ENCODE peak calls at places on chromosomes 4 and X, in nine cellular contexts. F is CD8-positive, alpha-beta T cell; B is HL-60; X is small intestine; U is CD4-positive, CD25-positive, alpha-beta regulatory T cell; M is Panc1; G is SJSA1; T is transverse colon; K is GM12865. P is an unnamed sample.

GRCh38 chr4:99087887-99088484 is 602 bp downstream of the ADH5 start:
- DNase-seq in G (peak), T (peak), F (no peak), B (peak), K (peak), U (peak), M (no peak), X (peak), P (peak)

GRCh38 chr4:156977435-156978160 is 6.0 kb upstream of the PDGFC start:
- DNase-seq in B (no peak), K (no peak), T (no peak), X (no peak), U (no peak), M (no peak), G (peak), F (no peak), P (no peak)

GRCh38 chr4:164169591-164169990 is 584.3 kb upstream of the SMIM31 start:
- DNase-seq in F (no peak), T (no peak), B (no peak), M (no peak), K (no peak), U (no peak), X (no peak), G (no peak), P (no peak)

GRCh38 chr4:33302298-33302697 is 2582.1 kb downstream of the PCDH7 start:
- DNase-seq in G (no peak), U (no peak), K (no peak), B (no peak), T (no peak), F (no peak), M (no peak), X (no peak), P (no peak)

GRCh38 chr4:88788424-88788823 is 90.8 kb upstream of the NAP1L5 start:
- DNase-seq in F (no peak), M (no peak), X (no peak), B (no peak), T (no peak), G (no peak), K (no peak), U (no peak), P (no peak)

GRCh38 chr4:20028694-20029093 is 223.0 kb upstream of the SLIT2 start:
- DNase-seq in F (no peak), X (no peak), G (no peak), T (no peak), K (no peak), B (no peak), M (no peak), U (no peak), P (no peak)

GRCh38 chrX:9747644-9748043 is 18.0 kb downstream of the GPR143 start:
- DNase-seq in T (no peak), M (no peak), K (no peak), B (no peak), U (no peak), G (no peak), F (no peak), X (no peak), P (no peak)

GRCh38 chrX:119236599-119237525 is 777 bp downstream of the PGRMC1 start:
- DNase-seq in B (no peak), U (peak), M (no peak), X (peak), K (peak), F (no peak), T (peak), G (peak), P (peak)

GRCh38 chrX:153944140-153944799 is at the start of gene RENBP:
- DNase-seq in U (peak), B (no peak), G (no peak), X (no peak), M (no peak), F (no peak), T (peak), K (no peak), P (peak)

GRCh38 chr4:31620476-31620875 is 900.3 kb downstream of the PCDH7 start:
- DNase-seq in X (no peak), T (no peak), G (no peak), F (no peak), U (no peak), M (no peak), K (no peak), B (no peak), P (no peak)

GRCh38 chr4:172412851-172413250 is 599.6 kb downstream of the GALNTL6 start:
- DNase-seq in B (no peak), U (no peak), F (no peak), M (no peak), X (no peak), T (no peak), G (no peak), K (no peak), P (no peak)

GRCh38 chr4:150582101-150582565 is at the start of gene MAB21L2:
- DNase-seq in M (no peak), K (no peak), B (no peak), T (no peak), U (no peak), F (no peak), X (no peak), G (no peak), P (peak)

GRCh38 chr4:150584198-150584593 is 2.2 kb downstream of the MAB21L2 start:
- DNase-seq in T (no peak), M (no peak), K (no peak), U (no peak), G (no peak), B (no peak), F (no peak), X (no peak), P (no peak)

GRCh38 chr4:150581611-150582010 is 340 bp upstream of the MAB21L2 start:
- DNase-seq in X (peak), B (no peak), F (no peak), T (peak), U (no peak), G (no peak), M (no peak), K (no peak), P (peak)

GRCh38 chr4:150583287-150584197 is 1.6 kb downstream of the MAB21L2 start:
- DNase-seq in X (no peak), F (no peak), U (no peak), M (no peak), G (peak), B (no peak), K (no peak), T (peak), P (peak)

GRCh38 chr4:150582881-150583286 is 933 bp downstream of the MAB21L2 start:
- DNase-seq in U (no peak), G (peak), F (no peak), B (no peak), X (no peak), T (no peak), M (no peak), K (no peak), P (peak)
- H3K4me3 ChIP-seq in U (no peak), G (peak), F (no peak), B (no peak), X (peak), T (peak), M (peak), K (no peak), P (peak)

GRCh38 chrX:118152721-118153120 is 36.1 kb upstream of the KLHL13 start:
- DNase-seq in G (no peak), T (no peak), U (no peak), X (no peak), B (no peak), M (no peak), K (no peak), F (no peak), P (no peak)

GRCh38 chrX:118156254-118156952 is 39.8 kb upstream of the KLHL13 start:
- DNase-seq in M (no peak), B (no peak), T (peak), U (no peak), F (no peak), G (no peak), X (peak), K (no peak), P (no peak)

GRCh38 chrX:118153270-118153669 is 36.7 kb upstream of the KLHL13 start:
- DNase-seq in G (no peak), K (no peak), U (no peak), M (no peak), T (no peak), F (no peak), X (no peak), B (no peak), P (no peak)

GRCh38 chrX:118156953-118157608 is 40.5 kb upstream of the KLHL13 start:
- DNase-seq in B (no peak), T (no peak), M (no peak), U (no peak), X (no peak), F (no peak), G (no peak), K (no peak), P (peak)
- H3K4me3 ChIP-seq in B (no peak), T (no peak), M (no peak), U (no peak), X (no peak), F (no peak), G (no peak), K (no peak), P (no peak)

DNA sequence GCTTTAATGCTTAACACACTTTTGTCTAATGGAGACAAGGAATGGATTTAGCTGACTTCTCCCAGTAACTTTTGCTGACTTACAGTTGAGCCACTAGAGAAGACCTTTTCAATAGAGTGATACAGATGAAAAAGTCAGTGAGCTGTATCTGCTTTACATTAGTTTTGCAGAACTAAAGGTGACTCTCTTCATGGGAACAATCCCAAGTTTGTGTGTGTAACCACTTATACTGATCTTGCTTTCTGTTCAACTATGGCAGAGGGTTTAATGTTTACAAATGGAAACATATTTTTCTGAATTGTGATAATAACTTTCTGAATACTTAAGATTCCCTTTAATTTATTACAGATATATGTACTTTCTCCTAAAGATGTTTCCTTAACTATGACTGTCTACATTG is 182.6 kb upstream of the PUDP start:
- DNase-seq in G (no peak), T (no peak), K (no peak), M (no peak), B (no peak), U (no peak), X (no peak), F (no peak), P (no peak)
- H3K4me3 ChIP-seq in G (no peak), T (no peak), K (no peak), M (no peak), B (no peak), U (no peak), X (no peak), F (no peak), P (no peak)

GRCh38 chr4:16908377-16909021 is 10.1 kb upstream of the LDB2 start:
- DNase-seq in F (no peak), U (no peak), T (no peak), X (no peak), M (no peak), K (no peak), G (no peak), B (no peak), P (no peak)

GRCh38 chr4:16912896-16913295 is 14.5 kb upstream of the LDB2 start:
- DNase-seq in F (no peak), U (no peak), M (no peak), T (no peak), X (no peak), G (no peak), B (no peak), K (no peak), P (no peak)

GRCh38 chr4:16914208-16914607 is 15.8 kb upstream of the LDB2 start:
- DNase-seq in K (peak), X (no peak), F (no peak), B (no peak), U (no peak), M (no peak), T (no peak), G (no peak), P (peak)

DNA sequence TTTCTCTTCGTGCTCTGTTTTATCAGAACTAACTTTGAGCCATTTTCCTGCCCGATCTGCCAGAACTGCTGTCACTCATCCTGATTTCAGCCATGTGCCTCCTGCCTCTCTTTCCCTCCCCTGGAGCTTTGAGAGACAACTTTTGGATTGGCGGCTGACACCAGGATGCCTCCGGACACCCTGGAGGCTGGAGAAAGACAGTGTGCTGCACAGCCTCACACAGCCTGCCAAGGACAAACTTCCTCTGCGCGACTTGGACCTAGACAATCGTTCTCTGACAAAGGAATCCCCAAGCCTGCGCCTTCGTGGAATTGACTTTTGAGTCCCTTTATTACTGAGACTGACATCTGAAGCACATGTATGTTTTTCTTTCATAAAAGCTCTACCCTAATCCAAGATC is 10.8 kb upstream of the LDB2 start:
- DNase-seq in X (no peak), M (no peak), F (no peak), T (no peak), G (no peak), K (no peak), B (no peak), U (no peak), P (no peak)
- H3K4me3 ChIP-seq in X (no peak), M (no peak), F (no peak), T (no peak), G (no peak), K (no peak), B (no peak), U (no peak), P (no peak)

DNA sequence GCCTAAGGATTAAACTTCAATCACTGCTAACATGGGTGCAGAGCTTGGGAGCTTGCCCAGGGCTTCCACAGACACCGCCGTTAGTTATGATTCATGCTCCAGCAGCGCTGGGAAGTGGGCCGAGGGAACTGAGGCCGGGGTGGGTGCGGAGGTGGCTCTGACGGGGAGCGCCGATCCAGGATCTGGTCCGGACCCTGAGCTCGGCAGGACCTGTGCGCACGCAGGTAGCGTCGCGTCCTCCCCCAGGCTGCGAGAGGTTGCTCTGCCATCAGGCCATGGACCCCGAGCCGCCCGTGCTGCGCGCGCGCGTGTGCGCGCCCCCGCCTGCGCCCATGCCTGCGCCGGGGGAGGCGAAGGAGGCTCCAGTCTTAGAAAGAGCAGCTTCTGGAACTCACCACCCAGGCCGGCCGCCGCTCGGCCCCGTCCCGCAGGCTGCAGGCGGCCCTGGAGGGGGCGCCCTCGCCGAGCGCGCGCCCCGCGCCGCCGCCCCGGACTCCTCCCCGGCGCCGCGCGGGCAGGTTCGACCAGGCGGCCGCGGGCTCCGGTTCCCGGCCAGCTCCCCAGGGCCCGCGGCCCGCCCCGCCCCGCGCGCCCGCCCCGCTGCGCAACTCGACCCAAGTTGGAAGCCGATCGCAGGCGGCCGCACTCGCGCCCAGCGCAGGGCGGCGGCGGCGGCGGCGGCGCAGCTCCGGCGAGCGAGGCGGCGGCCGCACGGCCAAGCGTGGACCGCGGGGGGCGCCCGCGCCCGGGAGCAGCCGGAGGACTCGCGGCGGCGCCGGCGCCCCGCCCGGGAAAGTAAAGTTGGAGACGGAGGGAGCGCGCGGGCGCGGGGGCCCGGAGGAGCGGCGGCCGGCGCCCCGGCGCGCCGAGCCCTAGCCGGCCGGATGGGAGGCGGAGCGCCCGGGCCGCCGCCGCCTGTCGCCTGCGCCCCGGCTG is 646 bp upstream of the ADRA2C start:
- DNase-seq in K (no peak), F (no peak), M (no peak), T (no peak), G (no peak), U (no peak), X (peak), B (no peak), P (peak)
- H3K4me3 ChIP-seq in K (no peak), F (no peak), M (peak), T (no peak), G (no peak), U (no peak), X (no peak), B (no peak), P (peak)

DNA sequence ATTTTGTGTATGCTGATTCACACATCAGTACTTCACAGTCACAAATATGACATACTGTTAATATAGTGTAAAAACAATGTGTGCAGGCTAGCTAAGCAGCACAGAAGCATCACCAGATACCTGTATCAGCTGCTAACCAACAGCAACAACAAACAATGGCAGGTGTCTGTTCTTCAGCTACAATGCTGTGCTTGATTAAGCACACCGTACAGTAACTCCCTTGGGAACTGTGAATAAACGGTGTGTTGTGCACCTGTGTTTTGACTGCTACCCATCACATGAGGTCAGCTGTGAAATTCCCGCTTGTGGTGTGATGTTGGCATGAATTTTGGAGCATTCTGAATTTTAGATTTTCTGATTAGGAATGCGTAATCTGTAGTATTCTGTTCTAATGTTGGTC is 379.7 kb upstream of the FAT1 start:
- DNase-seq in U (no peak), B (no peak), M (no peak), K (no peak), T (no peak), G (no peak), X (no peak), F (no peak), P (no peak)
- H3K4me3 ChIP-seq in U (no peak), B (no peak), M (no peak), K (no peak), T (no peak), G (no peak), X (no peak), F (no peak), P (no peak)

DNA sequence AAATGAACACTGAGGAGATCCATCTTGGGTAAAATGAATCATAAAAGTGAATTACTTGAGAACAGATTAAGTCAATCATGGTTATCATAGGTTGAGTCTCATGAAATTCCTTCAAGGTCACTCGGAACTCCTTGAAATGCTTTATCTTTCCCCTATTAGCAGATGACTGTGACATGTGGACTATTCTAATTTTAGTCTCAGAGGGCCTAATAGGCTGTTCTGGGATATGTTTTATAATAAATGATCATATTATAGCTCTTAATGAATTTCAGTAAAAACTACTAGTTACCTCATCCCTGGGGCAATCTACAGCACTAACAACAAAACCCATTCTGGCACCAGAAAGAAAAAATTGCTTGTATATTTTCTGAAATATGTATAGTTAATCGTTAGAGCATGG is 44.7 kb downstream of the SPATA4 start:
- DNase-seq in G (no peak), F (no peak), K (no peak), B (no peak), M (no peak), U (no peak), T (no peak), X (no peak), P (no peak)
- H3K4me3 ChIP-seq in G (no peak), F (no peak), K (no peak), B (no peak), M (no peak), U (no peak), T (no peak), X (no peak), P (no peak)

P was measured in BE2C.